ENCODE peak calls at places on chromosomes 16 and 17, in four cellular contexts. One of them, this sample, is unnamed.

GRCh38 chr17:51419476-51419875 is 159.1 kb downstream of the UTP18 start:
- DNase-seq in AG09319: no peak
- DNase-seq in astrocyte of the cerebellum: no peak
- DNase-seq in T-cell: no peak
- DNase-seq in this sample: no peak

GRCh38 chr17:18319604-18320256 is 4.6 kb downstream of the SMCR8 start:
- DNase-seq in T-cell: no peak
- DNase-seq in astrocyte of the cerebellum: peak; percentile 20
- DNase-seq in AG09319: peak; percentile 30
- DNase-seq in this sample: peak; percentile 24

GRCh38 chr17:73188011-73188410 is 4.8 kb upstream of the COG1 start:
- DNase-seq in AG09319: no peak
- DNase-seq in astrocyte of the cerebellum: no peak
- DNase-seq in T-cell: no peak
- DNase-seq in this sample: no peak

GRCh38 chr16:4067262-4068001 is 48.8 kb downstream of the ADCY9 start:
- DNase-seq in astrocyte of the cerebellum: no peak
- DNase-seq in AG09319: peak; percentile 79
- DNase-seq in T-cell: no peak
- DNase-seq in this sample: no peak

GRCh38 chr16:11152205-11152604 is 103.8 kb downstream of the SOCS1 start:
- DNase-seq in AG09319: no peak
- DNase-seq in T-cell: no peak
- DNase-seq in astrocyte of the cerebellum: no peak
- DNase-seq in this sample: no peak

GRCh38 chr16:89093602-89094251 is at the start of gene ACSF3:
- DNase-seq in T-cell: peak; percentile 57
- DNase-seq in AG09319: peak; percentile 5
- DNase-seq in astrocyte of the cerebellum: no peak
- DNase-seq in this sample: no peak

GRCh38 chr17:77208217-77208808 is 67.5 kb downstream of the SEC14L1 start:
- DNase-seq in T-cell: no peak
- DNase-seq in AG09319: peak; percentile 19
- DNase-seq in astrocyte of the cerebellum: peak; percentile 20
- DNase-seq in this sample: no peak

GRCh38 chr17:63984651-63985386 is 12.1 kb upstream of the SCN4A start:
- DNase-seq in AG09319: peak; percentile 85
- DNase-seq in T-cell: peak; percentile 52
- DNase-seq in astrocyte of the cerebellum: peak; percentile 74
- DNase-seq in this sample: no peak

GRCh38 chr16:16071631-16072244 is 122.3 kb downstream of the ABCC1 start:
- DNase-seq in AG09319: no peak
- DNase-seq in T-cell: no peak
- DNase-seq in astrocyte of the cerebellum: no peak
- DNase-seq in this sample: peak; percentile 52

GRCh38 chr16:28491080-28491969 is 549 bp downstream of the CLN3 start:
- DNase-seq in astrocyte of the cerebellum: no peak
- DNase-seq in AG09319: no peak
- DNase-seq in T-cell: no peak
- DNase-seq in this sample: no peak

GRCh38 chr16:68272501-68273209 is 8.3 kb downstream of the SLC7A6 start:
- DNase-seq in AG09319: no peak
- DNase-seq in astrocyte of the cerebellum: no peak
- DNase-seq in T-cell: peak; percentile 77
- DNase-seq in this sample: no peak

GRCh38 chr16:25176136-25176535 is 40.6 kb upstream of the AQP8 start:
- DNase-seq in AG09319: no peak
- DNase-seq in T-cell: no peak
- DNase-seq in astrocyte of the cerebellum: no peak
- DNase-seq in this sample: no peak

GRCh38 chr17:49454050-49454449 is 39.4 kb upstream of the PHB1 start:
- DNase-seq in T-cell: no peak
- DNase-seq in AG09319: no peak
- DNase-seq in astrocyte of the cerebellum: no peak
- DNase-seq in this sample: no peak

This sample was measured in retinal pigment epithelial cell.